ENCODE peak calls at places on chromosomes 3 and 15, in eight cellular contexts. One of them, this sample, is unnamed.

GRCh38 chr3:170699158-170700053 is 113.5 kb upstream of the SLC7A14 start:
- DNase-seq in head of caudate nucleus: peak
- DNase-seq in GM04504: no peak
- DNase-seq in stimulated activated CD4-positive, alpha-beta T cell treated with anti-CD3 and anti-CD28 coated beads, TNF-alpha, amount 100 ng/mL, for 48 hours: no peak
- DNase-seq in transverse colon: no peak
- DNase-seq in GM12892: no peak
- DNase-seq in kidney tubule cell: no peak
- DNase-seq in coronary artery: no peak
- DNase-seq in this sample: no peak

GRCh38 chr3:15272431-15273196 is 59.8 kb downstream of the SH3BP5 start:
- DNase-seq in head of caudate nucleus: peak
- DNase-seq in GM04504: no peak
- DNase-seq in stimulated activated CD4-positive, alpha-beta T cell treated with anti-CD3 and anti-CD28 coated beads, TNF-alpha, amount 100 ng/mL, for 48 hours: no peak
- DNase-seq in transverse colon: no peak
- DNase-seq in GM12892: no peak
- DNase-seq in kidney tubule cell: no peak
- DNase-seq in coronary artery: peak
- DNase-seq in this sample: no peak

GRCh38 chr15:48696627-48697312 is 51.3 kb upstream of the FBN1 start:
- DNase-seq in head of caudate nucleus: no peak
- DNase-seq in GM04504: no peak
- DNase-seq in stimulated activated CD4-positive, alpha-beta T cell treated with anti-CD3 and anti-CD28 coated beads, TNF-alpha, amount 100 ng/mL, for 48 hours: no peak
- DNase-seq in transverse colon: no peak
- DNase-seq in GM12892: no peak
- DNase-seq in kidney tubule cell: peak
- DNase-seq in coronary artery: no peak
- DNase-seq in this sample: no peak

GRCh38 chr3:32934150-32934742 is 17.2 kb upstream of the CCR4 start:
- DNase-seq in head of caudate nucleus: peak
- DNase-seq in GM04504: no peak
- DNase-seq in stimulated activated CD4-positive, alpha-beta T cell treated with anti-CD3 and anti-CD28 coated beads, TNF-alpha, amount 100 ng/mL, for 48 hours: no peak
- DNase-seq in transverse colon: no peak
- DNase-seq in GM12892: no peak
- DNase-seq in kidney tubule cell: peak
- DNase-seq in coronary artery: no peak
- DNase-seq in this sample: no peak

GRCh38 chr15:64351265-64351664 is 4.7 kb downstream of the CSNK1G1 start:
- DNase-seq in head of caudate nucleus: no peak
- DNase-seq in GM04504: no peak
- DNase-seq in stimulated activated CD4-positive, alpha-beta T cell treated with anti-CD3 and anti-CD28 coated beads, TNF-alpha, amount 100 ng/mL, for 48 hours: no peak
- DNase-seq in transverse colon: no peak
- DNase-seq in GM12892: no peak
- DNase-seq in kidney tubule cell: peak
- DNase-seq in coronary artery: no peak
- DNase-seq in this sample: no peak

GRCh38 chr3:179098388-179099077 is 26.9 kb upstream of the ZMAT3 start:
- DNase-seq in head of caudate nucleus: no peak
- DNase-seq in GM04504: no peak
- DNase-seq in stimulated activated CD4-positive, alpha-beta T cell treated with anti-CD3 and anti-CD28 coated beads, TNF-alpha, amount 100 ng/mL, for 48 hours: no peak
- DNase-seq in transverse colon: no peak
- DNase-seq in GM12892: no peak
- DNase-seq in kidney tubule cell: peak
- DNase-seq in coronary artery: no peak
- DNase-seq in this sample: no peak

GRCh38 chr3:44989636-44990373 is 13.8 kb downstream of the EXOSC7 start:
- DNase-seq in head of caudate nucleus: no peak
- DNase-seq in GM04504: no peak
- DNase-seq in stimulated activated CD4-positive, alpha-beta T cell treated with anti-CD3 and anti-CD28 coated beads, TNF-alpha, amount 100 ng/mL, for 48 hours: no peak
- DNase-seq in transverse colon: no peak
- DNase-seq in GM12892: no peak
- DNase-seq in kidney tubule cell: no peak
- DNase-seq in coronary artery: no peak
- DNase-seq in this sample: no peak

GRCh38 chr15:60633426-60633968 is 154.6 kb upstream of the ICE2 start:
- DNase-seq in head of caudate nucleus: no peak
- DNase-seq in GM04504: no peak
- DNase-seq in stimulated activated CD4-positive, alpha-beta T cell treated with anti-CD3 and anti-CD28 coated beads, TNF-alpha, amount 100 ng/mL, for 48 hours: no peak
- DNase-seq in transverse colon: no peak
- DNase-seq in GM12892: no peak
- DNase-seq in kidney tubule cell: no peak
- DNase-seq in coronary artery: no peak
- DNase-seq in this sample: no peak

GRCh38 chr15:73996939-73997338 is 2.4 kb downstream of the PML start:
- DNase-seq in head of caudate nucleus: no peak
- DNase-seq in GM04504: peak
- DNase-seq in stimulated activated CD4-positive, alpha-beta T cell treated with anti-CD3 and anti-CD28 coated beads, TNF-alpha, amount 100 ng/mL, for 48 hours: no peak
- DNase-seq in transverse colon: no peak
- DNase-seq in GM12892: no peak
- DNase-seq in kidney tubule cell: peak
- DNase-seq in coronary artery: no peak
- DNase-seq in this sample: peak

GRCh38 chr3:278300-279064 is 81.9 kb downstream of the CHL1 start:
- DNase-seq in head of caudate nucleus: no peak
- DNase-seq in GM04504: no peak
- DNase-seq in stimulated activated CD4-positive, alpha-beta T cell treated with anti-CD3 and anti-CD28 coated beads, TNF-alpha, amount 100 ng/mL, for 48 hours: no peak
- DNase-seq in transverse colon: peak
- DNase-seq in GM12892: no peak
- DNase-seq in kidney tubule cell: peak
- DNase-seq in coronary artery: no peak
- DNase-seq in this sample: no peak

GRCh38 chr15:25509697-25510096 is 70.9 kb upstream of the UBE3A start:
- DNase-seq in head of caudate nucleus: no peak
- DNase-seq in GM04504: no peak
- DNase-seq in stimulated activated CD4-positive, alpha-beta T cell treated with anti-CD3 and anti-CD28 coated beads, TNF-alpha, amount 100 ng/mL, for 48 hours: no peak
- DNase-seq in transverse colon: no peak
- DNase-seq in GM12892: no peak
- DNase-seq in kidney tubule cell: no peak
- DNase-seq in coronary artery: no peak
- DNase-seq in this sample: no peak

GRCh38 chr15:29799859-29800258 is 22.4 kb downstream of the TJP1 start:
- DNase-seq in head of caudate nucleus: no peak
- DNase-seq in GM04504: no peak
- DNase-seq in stimulated activated CD4-positive, alpha-beta T cell treated with anti-CD3 and anti-CD28 coated beads, TNF-alpha, amount 100 ng/mL, for 48 hours: no peak
- DNase-seq in transverse colon: no peak
- DNase-seq in GM12892: no peak
- DNase-seq in kidney tubule cell: no peak
- DNase-seq in coronary artery: no peak
- DNase-seq in this sample: no peak

GRCh38 chr3:10017636-10018292 is 8.5 kb upstream of the FANCD2 start:
- DNase-seq in head of caudate nucleus: no peak
- DNase-seq in GM04504: peak
- DNase-seq in stimulated activated CD4-positive, alpha-beta T cell treated with anti-CD3 and anti-CD28 coated beads, TNF-alpha, amount 100 ng/mL, for 48 hours: peak
- DNase-seq in transverse colon: no peak
- DNase-seq in GM12892: no peak
- DNase-seq in kidney tubule cell: peak
- DNase-seq in coronary artery: no peak
- DNase-seq in this sample: no peak

GRCh38 chr3:72426618-72427397 is 421.4 kb downstream of the SHQ1 start:
- DNase-seq in head of caudate nucleus: no peak
- DNase-seq in GM04504: no peak
- DNase-seq in stimulated activated CD4-positive, alpha-beta T cell treated with anti-CD3 and anti-CD28 coated beads, TNF-alpha, amount 100 ng/mL, for 48 hours: no peak
- DNase-seq in transverse colon: no peak
- DNase-seq in GM12892: no peak
- DNase-seq in kidney tubule cell: no peak
- DNase-seq in coronary artery: no peak
- DNase-seq in this sample: no peak

GRCh38 chr15:83843511-83843910 is 189.6 kb downstream of the ADAMTSL3 start:
- DNase-seq in head of caudate nucleus: no peak
- DNase-seq in GM04504: peak
- DNase-seq in stimulated activated CD4-positive, alpha-beta T cell treated with anti-CD3 and anti-CD28 coated beads, TNF-alpha, amount 100 ng/mL, for 48 hours: no peak
- DNase-seq in transverse colon: no peak
- DNase-seq in GM12892: no peak
- DNase-seq in kidney tubule cell: no peak
- DNase-seq in coronary artery: no peak
- DNase-seq in this sample: no peak

GRCh38 chr15:71364117-71364584 is 248.9 kb downstream of the THSD4 start:
- DNase-seq in head of caudate nucleus: no peak
- DNase-seq in GM04504: no peak
- DNase-seq in stimulated activated CD4-positive, alpha-beta T cell treated with anti-CD3 and anti-CD28 coated beads, TNF-alpha, amount 100 ng/mL, for 48 hours: no peak
- DNase-seq in transverse colon: peak
- DNase-seq in GM12892: no peak
- DNase-seq in kidney tubule cell: no peak
- DNase-seq in coronary artery: no peak
- DNase-seq in this sample: no peak

GRCh38 chr3:196524527-196524926 is 9.4 kb upstream of the SMCO1 start:
- DNase-seq in head of caudate nucleus: no peak
- DNase-seq in GM04504: no peak
- DNase-seq in stimulated activated CD4-positive, alpha-beta T cell treated with anti-CD3 and anti-CD28 coated beads, TNF-alpha, amount 100 ng/mL, for 48 hours: no peak
- DNase-seq in transverse colon: no peak
- DNase-seq in GM12892: no peak
- DNase-seq in kidney tubule cell: no peak
- DNase-seq in coronary artery: no peak
- DNase-seq in this sample: no peak

GRCh38 chr3:139534992-139535879 is 4.3 kb downstream of the RBP1 start:
- DNase-seq in head of caudate nucleus: peak
- DNase-seq in GM04504: no peak
- DNase-seq in stimulated activated CD4-positive, alpha-beta T cell treated with anti-CD3 and anti-CD28 coated beads, TNF-alpha, amount 100 ng/mL, for 48 hours: no peak
- DNase-seq in transverse colon: no peak
- DNase-seq in GM12892: no peak
- DNase-seq in kidney tubule cell: no peak
- DNase-seq in coronary artery: peak
- DNase-seq in this sample: peak

GRCh38 chr3:63228677-63229076 is 49.4 kb upstream of the SYNPR start:
- DNase-seq in head of caudate nucleus: peak
- DNase-seq in GM04504: peak
- DNase-seq in stimulated activated CD4-positive, alpha-beta T cell treated with anti-CD3 and anti-CD28 coated beads, TNF-alpha, amount 100 ng/mL, for 48 hours: no peak
- DNase-seq in transverse colon: no peak
- DNase-seq in GM12892: no peak
- DNase-seq in kidney tubule cell: peak
- DNase-seq in coronary artery: no peak
- DNase-seq in this sample: no peak

GRCh38 chr3:147977001-147977400 is 567.8 kb downstream of the ZIC1 start:
- DNase-seq in head of caudate nucleus: no peak
- DNase-seq in GM04504: no peak
- DNase-seq in stimulated activated CD4-positive, alpha-beta T cell treated with anti-CD3 and anti-CD28 coated beads, TNF-alpha, amount 100 ng/mL, for 48 hours: no peak
- DNase-seq in transverse colon: no peak
- DNase-seq in GM12892: no peak
- DNase-seq in kidney tubule cell: no peak
- DNase-seq in coronary artery: no peak
- DNase-seq in this sample: no peak

GRCh38 chr15:90264649-90265048 is 823 bp upstream of the NGRN start:
- DNase-seq in head of caudate nucleus: peak
- DNase-seq in GM04504: no peak
- DNase-seq in stimulated activated CD4-positive, alpha-beta T cell treated with anti-CD3 and anti-CD28 coated beads, TNF-alpha, amount 100 ng/mL, for 48 hours: peak
- DNase-seq in transverse colon: peak
- DNase-seq in GM12892: no peak
- DNase-seq in kidney tubule cell: peak
- DNase-seq in coronary artery: no peak
- DNase-seq in this sample: no peak

GRCh38 chr3:117610156-117610555 is 900.6 kb downstream of the TUSC7 start:
- DNase-seq in head of caudate nucleus: no peak
- DNase-seq in GM04504: no peak
- DNase-seq in stimulated activated CD4-positive, alpha-beta T cell treated with anti-CD3 and anti-CD28 coated beads, TNF-alpha, amount 100 ng/mL, for 48 hours: no peak
- DNase-seq in transverse colon: no peak
- DNase-seq in GM12892: no peak
- DNase-seq in kidney tubule cell: no peak
- DNase-seq in coronary artery: no peak
- DNase-seq in this sample: no peak

GRCh38 chr15:98856540-98856907 is 151.1 kb downstream of the PGPEP1L start:
- DNase-seq in head of caudate nucleus: no peak
- DNase-seq in GM04504: peak
- DNase-seq in stimulated activated CD4-positive, alpha-beta T cell treated with anti-CD3 and anti-CD28 coated beads, TNF-alpha, amount 100 ng/mL, for 48 hours: no peak
- DNase-seq in transverse colon: no peak
- DNase-seq in GM12892: no peak
- DNase-seq in kidney tubule cell: no peak
- DNase-seq in coronary artery: no peak
- DNase-seq in this sample: no peak

GRCh38 chr3:99534951-99535704 is 103.3 kb upstream of the COL8A1 start:
- DNase-seq in head of caudate nucleus: no peak
- DNase-seq in GM04504: no peak
- DNase-seq in stimulated activated CD4-positive, alpha-beta T cell treated with anti-CD3 and anti-CD28 coated beads, TNF-alpha, amount 100 ng/mL, for 48 hours: no peak
- DNase-seq in transverse colon: no peak
- DNase-seq in GM12892: no peak
- DNase-seq in kidney tubule cell: peak
- DNase-seq in coronary artery: no peak
- DNase-seq in this sample: no peak

GRCh38 chr15:35921051-35921450 is 375.1 kb upstream of the DPH6 start:
- DNase-seq in head of caudate nucleus: no peak
- DNase-seq in GM04504: no peak
- DNase-seq in stimulated activated CD4-positive, alpha-beta T cell treated with anti-CD3 and anti-CD28 coated beads, TNF-alpha, amount 100 ng/mL, for 48 hours: no peak
- DNase-seq in transverse colon: no peak
- DNase-seq in GM12892: no peak
- DNase-seq in kidney tubule cell: no peak
- DNase-seq in coronary artery: no peak
- DNase-seq in this sample: no peak

GRCh38 chr15:45522179-45522930 is at the start of gene SLC30A4:
- DNase-seq in head of caudate nucleus: peak
- DNase-seq in GM04504: peak
- DNase-seq in stimulated activated CD4-positive, alpha-beta T cell treated with anti-CD3 and anti-CD28 coated beads, TNF-alpha, amount 100 ng/mL, for 48 hours: peak
- DNase-seq in transverse colon: peak
- DNase-seq in GM12892: peak
- DNase-seq in kidney tubule cell: peak
- DNase-seq in coronary artery: peak
- DNase-seq in this sample: peak

GRCh38 chr3:117411991-117412390 is 702.4 kb downstream of the TUSC7 start:
- DNase-seq in head of caudate nucleus: no peak
- DNase-seq in GM04504: no peak
- DNase-seq in stimulated activated CD4-positive, alpha-beta T cell treated with anti-CD3 and anti-CD28 coated beads, TNF-alpha, amount 100 ng/mL, for 48 hours: no peak
- DNase-seq in transverse colon: no peak
- DNase-seq in GM12892: no peak
- DNase-seq in kidney tubule cell: no peak
- DNase-seq in coronary artery: no peak
- DNase-seq in this sample: no peak

GRCh38 chr3:435161-435560 is 238.6 kb downstream of the CHL1 start:
- DNase-seq in head of caudate nucleus: no peak
- DNase-seq in GM04504: no peak
- DNase-seq in stimulated activated CD4-positive, alpha-beta T cell treated with anti-CD3 and anti-CD28 coated beads, TNF-alpha, amount 100 ng/mL, for 48 hours: no peak
- DNase-seq in transverse colon: no peak
- DNase-seq in GM12892: no peak
- DNase-seq in kidney tubule cell: peak
- DNase-seq in coronary artery: no peak
- DNase-seq in this sample: no peak

GRCh38 chr3:155352900-155353490 is 59.5 kb upstream of the STRIT1 start:
- DNase-seq in head of caudate nucleus: no peak
- DNase-seq in GM04504: peak
- DNase-seq in stimulated activated CD4-positive, alpha-beta T cell treated with anti-CD3 and anti-CD28 coated beads, TNF-alpha, amount 100 ng/mL, for 48 hours: no peak
- DNase-seq in transverse colon: no peak
- DNase-seq in GM12892: no peak
- DNase-seq in kidney tubule cell: peak
- DNase-seq in coronary artery: no peak
- DNase-seq in this sample: peak

GRCh38 chr3:30401971-30402370 is 204.4 kb upstream of the TGFBR2 start:
- DNase-seq in head of caudate nucleus: no peak
- DNase-seq in GM04504: peak
- DNase-seq in stimulated activated CD4-positive, alpha-beta T cell treated with anti-CD3 and anti-CD28 coated beads, TNF-alpha, amount 100 ng/mL, for 48 hours: no peak
- DNase-seq in transverse colon: no peak
- DNase-seq in GM12892: no peak
- DNase-seq in kidney tubule cell: peak
- DNase-seq in coronary artery: no peak
- DNase-seq in this sample: no peak

GRCh38 chr15:44698651-44699050 is 12.5 kb downstream of the PATL2 start:
- DNase-seq in head of caudate nucleus: no peak
- DNase-seq in GM04504: no peak
- DNase-seq in stimulated activated CD4-positive, alpha-beta T cell treated with anti-CD3 and anti-CD28 coated beads, TNF-alpha, amount 100 ng/mL, for 48 hours: no peak
- DNase-seq in transverse colon: no peak
- DNase-seq in GM12892: no peak
- DNase-seq in kidney tubule cell: no peak
- DNase-seq in coronary artery: no peak
- DNase-seq in this sample: no peak

GRCh38 chr3:44825264-44825925 is 36.3 kb upstream of the TMEM42 start:
- DNase-seq in head of caudate nucleus: no peak
- DNase-seq in GM04504: peak
- DNase-seq in stimulated activated CD4-positive, alpha-beta T cell treated with anti-CD3 and anti-CD28 coated beads, TNF-alpha, amount 100 ng/mL, for 48 hours: no peak
- DNase-seq in transverse colon: no peak
- DNase-seq in GM12892: no peak
- DNase-seq in kidney tubule cell: peak
- DNase-seq in coronary artery: no peak
- DNase-seq in this sample: no peak

GRCh38 chr3:41819200-41819599 is 142.7 kb downstream of the ULK4 start:
- DNase-seq in head of caudate nucleus: no peak
- DNase-seq in GM04504: no peak
- DNase-seq in stimulated activated CD4-positive, alpha-beta T cell treated with anti-CD3 and anti-CD28 coated beads, TNF-alpha, amount 100 ng/mL, for 48 hours: no peak
- DNase-seq in transverse colon: no peak
- DNase-seq in GM12892: no peak
- DNase-seq in kidney tubule cell: no peak
- DNase-seq in coronary artery: no peak
- DNase-seq in this sample: no peak

GRCh38 chr3:15982667-15983145 is 184.9 kb upstream of the ANKRD28 start:
- DNase-seq in head of caudate nucleus: peak
- DNase-seq in GM04504: peak
- DNase-seq in stimulated activated CD4-positive, alpha-beta T cell treated with anti-CD3 and anti-CD28 coated beads, TNF-alpha, amount 100 ng/mL, for 48 hours: no peak
- DNase-seq in transverse colon: no peak
- DNase-seq in GM12892: no peak
- DNase-seq in kidney tubule cell: peak
- DNase-seq in coronary artery: no peak
- DNase-seq in this sample: peak

This sample was measured in midbrain.